ENCODE peak calls at places on chromosomes 5 and 9, in six cellular contexts. F, U, Z, P, O and R are unnamed samples.

GRCh38 chr5:67310169-67310568 is 113.6 kb upstream of the CD180 start:
- DNase-seq in F (no peak), P (no peak), Z (no peak), O (no peak), U (no peak), R (no peak)

GRCh38 chr5:53403291-53403690 is 77.1 kb upstream of the FST start:
- DNase-seq in Z (no peak), F (no peak), U (no peak), P (no peak), O (peak), R (peak)

GRCh38 chr5:11069041-11069440 is 308.0 kb upstream of the DAP start:
- DNase-seq in U (no peak), Z (no peak), O (peak), F (no peak), P (no peak), R (no peak)

GRCh38 chr5:115494570-115495289 is 49.8 kb downstream of the FEM1C start:
- DNase-seq in Z (no peak), O (peak), F (peak), P (no peak), U (no peak), R (peak)

GRCh38 chr5:177981296-177982071 is 14.6 kb downstream of the PROP1 start:
- DNase-seq in O (no peak), Z (no peak), P (no peak), U (no peak), F (no peak), R (no peak)

GRCh38 chr9:122191519-122191918 is 31.8 kb downstream of the MORN5 start:
- DNase-seq in P (no peak), U (no peak), F (no peak), O (no peak), Z (peak), R (no peak)

GRCh38 chr5:165775094-165775493 is 2269.7 kb downstream of the MAT2B start:
- DNase-seq in F (no peak), Z (no peak), U (no peak), O (no peak), P (no peak), R (no peak)

GRCh38 chr5:322281-322941 is 897 bp downstream of the AHRR start:
- DNase-seq in F (no peak), U (no peak), P (peak), O (peak), Z (no peak), R (peak)

GRCh38 chr9:128409998-128410397 is 10.7 kb upstream of the CERCAM start:
- DNase-seq in O (peak), U (no peak), F (peak), P (no peak), Z (no peak), R (peak)

GRCh38 chr5:9337908-9338307 is 208.0 kb downstream of the SEMA5A start:
- DNase-seq in P (no peak), Z (peak), O (peak), F (peak), U (no peak), R (peak)

GRCh38 chr9:79883073-79883645 is 311.4 kb downstream of the TLE4 start:
- DNase-seq in P (no peak), U (no peak), O (no peak), F (no peak), Z (no peak), R (no peak)

GRCh38 chr5:141508440-141508807 is 19.5 kb downstream of the PCDHGC5 start:
- DNase-seq in Z (no peak), F (peak), U (no peak), O (no peak), P (peak), R (no peak)

GRCh38 chr5:150606476-150606875 is 34.0 kb upstream of the SYNPO start:
- DNase-seq in Z (no peak), U (no peak), F (no peak), O (no peak), P (no peak), R (no peak)

DNA sequence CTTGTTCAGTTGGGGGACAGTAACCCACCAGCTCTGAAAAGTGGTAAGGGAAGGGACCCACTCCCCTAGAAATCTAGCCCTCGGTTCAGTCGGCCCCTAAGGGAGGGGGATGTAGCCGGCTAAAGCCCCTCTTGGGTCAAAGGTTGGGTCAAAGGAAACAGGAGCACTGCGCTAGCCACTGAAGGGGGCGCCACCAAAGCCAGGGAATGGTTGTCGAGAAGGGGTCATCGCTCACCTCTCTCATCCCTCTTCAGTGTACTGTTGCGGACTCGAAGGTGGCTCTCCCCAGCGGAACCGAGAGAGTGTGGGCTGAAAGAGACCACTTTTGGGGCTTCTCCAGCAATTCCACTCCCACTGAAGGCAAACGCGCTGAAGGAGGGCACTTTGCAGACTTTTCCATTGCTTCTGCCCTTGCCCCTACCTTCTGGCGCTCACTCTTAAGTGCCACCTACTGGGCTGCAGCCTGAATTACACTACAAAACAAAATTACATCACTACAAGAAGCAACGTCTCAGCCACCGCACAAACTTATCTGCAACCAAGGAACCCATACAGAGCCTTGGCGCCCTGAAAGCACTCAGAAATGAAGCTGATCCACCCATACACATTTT is 396.9 kb downstream of the PDE4D start:
- DNase-seq in F (peak), P (no peak), Z (peak), O (no peak), U (no peak), R (no peak)
- TF ChIP-seq CTCF in F (peak), P (peak), Z (peak), O (peak), U (peak), R (peak)

DNA sequence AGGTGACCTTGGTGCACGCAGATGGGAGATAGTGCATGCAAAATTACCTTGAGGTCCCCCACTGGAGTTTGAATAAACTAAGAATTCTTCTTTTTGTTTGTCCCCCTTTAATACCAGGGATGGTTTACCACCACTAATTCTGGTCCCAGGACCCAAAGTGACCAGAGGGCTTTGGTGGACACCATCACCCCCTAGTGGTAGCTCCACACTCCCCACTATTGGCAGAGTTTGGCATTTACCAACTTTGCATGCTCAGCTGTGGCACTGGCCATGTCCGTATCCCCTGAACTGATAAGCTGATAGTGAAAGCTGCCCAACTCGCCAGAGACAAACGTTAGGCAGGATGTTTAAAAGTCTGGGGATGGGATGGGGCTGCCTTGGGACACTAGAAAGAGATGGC is 3.3 kb downstream of the ASTN2 start:
- DNase-seq in F (peak), U (peak), Z (peak), O (peak), P (peak), R (peak)
- TF ChIP-seq CTCF in F (peak), U (peak), Z (peak), O (peak), P (peak), R (peak)

DNA sequence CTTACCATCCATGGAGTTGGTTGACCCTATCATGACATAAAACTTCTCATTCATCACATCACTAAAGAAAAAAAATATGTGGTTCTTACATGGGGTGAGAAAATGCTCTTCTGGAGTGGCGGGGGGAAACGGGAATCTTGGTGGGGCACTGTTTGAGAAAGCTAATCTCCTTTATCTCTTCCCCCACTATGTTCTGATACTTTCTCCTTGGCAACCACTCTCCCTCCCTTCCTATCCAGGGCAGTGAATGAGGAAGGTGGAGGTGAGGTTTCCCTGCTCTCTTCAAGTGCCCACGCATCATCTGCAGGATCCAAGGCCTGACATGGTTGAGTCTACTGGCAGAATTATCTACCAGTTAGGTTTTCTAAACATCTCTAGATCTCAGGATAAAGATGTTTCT is 220.8 kb upstream of the TBCA start:
- DNase-seq in P (no peak), U (no peak), F (no peak), Z (no peak), O (no peak), R (no peak)
- TF ChIP-seq CTCF in P (no peak), U (no peak), F (no peak), Z (no peak), O (no peak), R (no peak)

DNA sequence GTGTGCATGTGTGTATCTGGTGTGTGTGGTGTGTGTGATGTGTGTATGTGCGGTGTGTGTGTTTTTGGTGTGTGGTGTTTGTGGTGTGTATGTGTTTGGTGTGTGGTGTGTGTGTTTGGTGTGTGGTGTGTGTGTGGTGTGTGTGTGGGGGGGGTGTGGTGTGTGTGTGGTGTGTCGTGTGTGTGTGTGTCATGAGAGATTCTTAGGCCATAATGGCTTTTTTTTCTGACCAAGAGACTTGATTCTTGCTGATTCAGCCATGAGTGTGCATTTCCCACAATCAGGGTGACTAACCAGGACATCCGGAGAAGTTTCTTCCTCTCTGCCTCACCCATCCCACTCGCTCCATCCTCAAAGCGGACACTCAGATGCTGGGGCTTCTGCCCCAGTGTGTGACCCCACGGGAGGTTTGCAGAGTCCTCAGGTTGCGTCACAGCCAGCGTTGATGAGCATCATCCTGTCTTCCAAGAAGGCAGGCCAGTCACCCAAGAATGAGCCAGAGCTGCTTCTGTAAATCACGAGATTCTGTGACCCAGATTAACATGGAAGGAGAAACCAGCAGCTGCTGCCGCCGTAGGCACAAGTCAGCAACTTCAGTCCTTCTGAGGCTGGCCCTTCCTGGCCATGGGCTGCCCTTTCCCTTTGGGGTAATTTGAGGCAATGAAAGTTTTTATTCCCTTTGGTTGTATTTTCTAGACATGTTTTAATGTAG is 12.5 kb upstream of the CTSL start:
- DNase-seq in U (peak), F (peak), O (peak), P (no peak), Z (peak), R (peak)
- TF ChIP-seq CTCF in U (no peak), F (peak), O (no peak), P (no peak), Z (no peak), R (peak)

DNA sequence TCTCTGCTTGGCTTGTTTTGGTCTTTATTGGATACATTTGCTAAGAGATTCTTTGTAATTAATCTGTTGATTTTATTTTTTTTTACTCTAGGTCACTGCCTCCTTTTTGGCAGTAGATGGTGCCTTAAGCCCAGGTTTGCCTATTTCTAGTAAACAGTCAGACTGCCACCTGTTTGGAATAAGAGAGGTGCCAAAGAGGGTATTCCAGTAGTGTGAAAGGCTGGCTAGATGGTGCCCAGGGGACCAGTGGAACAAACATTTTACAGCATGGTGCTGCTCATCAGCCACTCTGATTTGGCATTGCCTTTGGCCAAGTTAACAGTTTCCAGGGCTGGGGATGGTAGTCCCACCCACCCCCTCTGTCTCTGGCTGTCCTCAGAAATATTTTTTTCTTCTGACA is 36.7 kb upstream of the FBXL7 start:
- DNase-seq in Z (peak), F (peak), U (no peak), P (no peak), O (peak), R (peak)
- TF ChIP-seq CTCF in Z (peak), F (peak), U (peak), P (peak), O (peak), R (peak)

GRCh38 chr5:169095410-169095772 is 205.5 kb downstream of the SLIT3 start:
- DNase-seq in O (no peak), F (no peak), Z (no peak), U (no peak), P (no peak), R (no peak)
- TF ChIP-seq CTCF in O (no peak), F (no peak), Z (no peak), U (no peak), P (no peak), R (no peak)

GRCh38 chr9:98193336-98193944 is 1.0 kb upstream of the CORO2A start:
- DNase-seq in U (no peak), O (no peak), Z (no peak), F (no peak), P (no peak), R (no peak)
- TF ChIP-seq CTCF in U (no peak), O (no peak), Z (no peak), F (no peak), P (no peak), R (no peak)

DNA sequence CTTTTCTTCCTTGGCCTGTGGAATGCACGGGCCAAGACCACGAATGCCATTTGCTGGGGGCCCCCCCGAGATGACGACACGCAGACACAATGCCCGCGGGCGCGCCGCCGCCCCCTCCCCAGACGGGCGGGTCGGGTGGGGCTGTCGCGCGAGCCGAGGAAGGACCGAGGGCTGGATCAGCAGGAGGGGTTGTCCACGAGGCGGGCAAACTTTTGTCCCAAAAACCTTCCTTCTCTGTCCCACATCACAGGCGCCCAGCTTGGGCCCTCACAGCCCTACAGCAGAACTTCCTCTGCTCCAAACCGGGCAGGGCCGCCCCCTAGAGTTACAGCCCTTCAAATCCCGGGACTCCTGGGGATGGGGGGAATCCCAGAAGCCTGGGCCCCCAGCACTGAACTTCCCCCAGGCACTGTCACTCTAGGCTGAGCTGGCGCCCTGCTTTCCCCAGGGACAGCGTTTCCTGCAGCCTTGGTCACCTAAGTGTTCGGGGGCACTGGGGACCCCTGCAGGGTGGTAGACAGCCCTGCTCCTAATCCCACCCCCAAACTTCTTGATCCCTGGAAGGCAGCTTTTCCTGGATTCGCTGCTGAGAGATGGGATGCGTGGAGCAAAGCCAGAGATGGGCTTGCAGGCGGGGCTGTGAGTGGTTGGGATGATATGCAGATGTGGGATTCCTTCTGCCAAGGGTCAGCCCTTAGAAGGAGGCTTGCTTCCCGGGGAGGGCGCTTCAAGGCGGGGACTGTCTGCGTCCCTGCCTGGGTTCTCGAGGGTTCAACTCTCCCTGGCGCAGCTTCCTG is 980 bp downstream of the COL5A1 start:
- DNase-seq in O (peak), F (peak), Z (no peak), P (peak), U (peak), R (peak)
- TF ChIP-seq CTCF in O (peak), F (peak), Z (no peak), P (no peak), U (peak), R (peak)

GRCh38 chr5:59445741-59446140 is 447.8 kb downstream of the PDE4D start:
- DNase-seq in Z (peak), O (peak), P (no peak), U (no peak), F (peak), R (no peak)

DNA sequence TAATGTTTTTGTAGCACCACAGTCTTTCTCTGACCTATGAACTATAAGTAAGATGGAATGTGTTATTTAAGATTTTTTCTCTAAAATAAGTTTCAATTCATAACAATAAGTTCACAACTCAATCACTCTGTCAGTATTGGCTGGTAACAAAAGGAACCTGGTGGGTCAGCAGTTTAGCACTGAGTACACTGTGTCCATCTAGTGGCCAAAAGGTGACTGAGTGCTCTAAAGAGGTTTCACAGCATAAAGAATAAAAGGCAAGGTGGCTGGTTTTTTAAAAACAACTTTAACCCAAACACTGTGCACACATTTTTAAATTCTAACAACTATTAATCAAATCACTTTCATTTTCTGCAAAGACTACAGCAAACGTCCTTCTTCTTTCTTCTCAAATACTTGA is 443.3 kb downstream of the PDE4D start:
- DNase-seq in O (no peak), P (peak), U (no peak), F (no peak), Z (no peak), R (no peak)
- TF ChIP-seq CTCF in O (peak), P (peak), U (peak), F (peak), Z (peak), R (peak)